ENCODE peak calls at places on chromosomes 5 and 9, in four cellular contexts. U is kidney epithelial cell, P is choroid plexus epithelial cell, B is adrenal gland. V is an unnamed sample.
A peak's percentile ranks its signal among the peaks of the same experiment; 100 is the strongest.

GRCh38 chr5:17024686-17025180 is 88.6 kb upstream of the MYO10 start:
- DNase-seq in U (no peak), P (peak; percentile 70), B (no peak), V (no peak)

GRCh38 chr9:126107736-126108135 is 218.9 kb upstream of the MVB12B start:
- DNase-seq in U (no peak), P (no peak), B (no peak), V (no peak)

GRCh38 chr9:76486151-76486550 is 27.2 kb downstream of the GCNT1 start:
- DNase-seq in U (peak; percentile 14), P (peak; percentile 84), B (no peak), V (no peak)

GRCh38 chr5:143155445-143155844 is 248.0 kb downstream of the NR3C1 start:
- DNase-seq in U (no peak), P (no peak), B (no peak), V (no peak)

GRCh38 chr9:92963831-92964606 is 16.7 kb downstream of the FGD3 start:
- DNase-seq in U (no peak), P (no peak), B (no peak), V (no peak)

GRCh38 chr9:129945314-129945713 is 97.7 kb downstream of the FNBP1 start:
- DNase-seq in U (no peak), P (no peak), B (no peak), V (no peak)

GRCh38 chr5:6522337-6522736 is 73.7 kb downstream of the UBE2QL1 start:
- DNase-seq in U (no peak), P (no peak), B (no peak), V (no peak)

GRCh38 chr9:36880075-36880474 is 154.0 kb downstream of the PAX5 start:
- DNase-seq in U (no peak), P (no peak), B (no peak), V (no peak)

DNA sequence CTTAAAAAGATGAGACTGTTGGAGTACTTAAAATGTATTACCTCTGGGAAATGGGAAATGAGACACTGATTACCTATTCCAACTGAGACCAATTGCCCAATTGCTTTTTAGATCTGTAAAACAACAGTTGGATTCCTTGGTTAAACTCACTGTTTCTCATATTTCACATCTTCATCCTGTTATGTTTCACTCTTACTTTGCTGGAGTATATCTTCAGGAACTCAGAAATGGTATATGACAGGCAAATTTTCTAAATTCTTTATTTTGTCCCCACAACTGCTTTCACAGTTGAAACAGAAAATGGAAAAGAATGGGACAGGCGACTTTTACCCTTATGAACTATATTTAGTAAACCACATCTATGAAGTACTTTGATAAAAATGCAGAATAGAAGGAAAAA is 8.7 kb upstream of the CETN3 start:
- DNase-seq in U (no peak), P (no peak), B (no peak), V (no peak)
- H3K4me3 ChIP-seq in U (no peak overlapping the region), P (no peak overlapping the region), B (no peak overlapping the region), V (no peak overlapping the region)

GRCh38 chr5:60675286-60675685 is 24.7 kb downstream of the DEPDC1B start:
- DNase-seq in U (no peak), P (no peak), B (no peak), V (no peak)
- H3K4me3 ChIP-seq in U (no peak overlapping the region), P (no peak overlapping the region), B (no peak overlapping the region), V (no peak overlapping the region)

GRCh38 chr9:136712690-136713554 is 550 bp downstream of the DIPK1B start:
- DNase-seq in U (no peak), P (no peak), B (no peak), V (no peak)
- H3K4me3 ChIP-seq in U (peak overlapping the region; percentile 55), P (peak overlapping the region; percentile 26), B (no peak overlapping the region), V (peak overlapping the region; percentile 49)

GRCh38 chr9:34635556-34635955 is 2.0 kb downstream of the SIGMAR1 start:
- DNase-seq in U (no peak), P (no peak), B (no peak), V (no peak)
- H3K4me3 ChIP-seq in U (no peak overlapping the region), P (no peak overlapping the region), B (no peak overlapping the region), V (no peak overlapping the region)

V was measured in SJCRH30.